ENCODE peak calls at places on chromosomes 3 and 15, in five cellular contexts. One of them, this sample, is unnamed.

GRCh38 chr3:102060814-102061213 is 211.5 kb downstream of the NFKBIZ start:
- DNase-seq in trophoblast cell: peak; percentile 15
- DNase-seq in breast epithelium: no peak
- DNase-seq in testis: no peak
- DNase-seq in fibroblast of mammary gland: peak; percentile 28
- DNase-seq in this sample: no peak

GRCh38 chr3:44932986-44933944 is 42.7 kb downstream of the ZDHHC3 start:
- DNase-seq in testis: peak; percentile 74
- DNase-seq in fibroblast of mammary gland: no peak
- DNase-seq in trophoblast cell: no peak
- DNase-seq in breast epithelium: no peak
- DNase-seq in this sample: no peak

GRCh38 chr3:149277338-149277813 is 55.7 kb upstream of the CP start:
- DNase-seq in trophoblast cell: no peak
- DNase-seq in fibroblast of mammary gland: peak; percentile 77
- DNase-seq in testis: no peak
- DNase-seq in breast epithelium: no peak
- DNase-seq in this sample: peak; percentile 70

GRCh38 chr3:81660036-81660435 is 101.4 kb downstream of the GBE1 start:
- DNase-seq in breast epithelium: no peak
- DNase-seq in fibroblast of mammary gland: no peak
- DNase-seq in trophoblast cell: no peak
- DNase-seq in testis: no peak
- DNase-seq in this sample: no peak

GRCh38 chr3:111152506-111152905 is 80.9 kb downstream of the NECTIN3 start:
- DNase-seq in breast epithelium: no peak
- DNase-seq in trophoblast cell: no peak
- DNase-seq in testis: no peak
- DNase-seq in fibroblast of mammary gland: peak; percentile 41
- DNase-seq in this sample: peak; percentile 19

GRCh38 chr3:187969581-187969950 is 184.4 kb upstream of the LPP start:
- DNase-seq in fibroblast of mammary gland: no peak
- DNase-seq in testis: no peak
- DNase-seq in trophoblast cell: no peak
- DNase-seq in breast epithelium: no peak
- DNase-seq in this sample: no peak

GRCh38 chr3:57582470-57583168 is 14.5 kb downstream of the ARF4 start:
- DNase-seq in fibroblast of mammary gland: no peak
- DNase-seq in testis: no peak
- DNase-seq in breast epithelium: peak; percentile 69
- DNase-seq in trophoblast cell: peak; percentile 86
- DNase-seq in this sample: no peak

GRCh38 chr3:12938258-12938711 is 96.9 kb upstream of the RPL32 start:
- DNase-seq in fibroblast of mammary gland: peak; percentile 54
- DNase-seq in trophoblast cell: no peak
- DNase-seq in testis: peak; percentile 70
- DNase-seq in breast epithelium: no peak
- DNase-seq in this sample: peak; percentile 73

GRCh38 chr15:77295446-77295845 is 124.5 kb downstream of the PEAK1 start:
- DNase-seq in testis: no peak
- DNase-seq in trophoblast cell: peak; percentile 62
- DNase-seq in breast epithelium: no peak
- DNase-seq in fibroblast of mammary gland: peak; percentile 15
- DNase-seq in this sample: peak; percentile 86

GRCh38 chr15:48566669-48567068 is 78.8 kb downstream of the FBN1 start:
- DNase-seq in testis: no peak
- DNase-seq in trophoblast cell: peak; percentile 95
- DNase-seq in fibroblast of mammary gland: peak; percentile 88
- DNase-seq in breast epithelium: no peak
- DNase-seq in this sample: peak; percentile 92

GRCh38 chr15:98286831-98287230 is 326.3 kb downstream of the ARRDC4 start:
- DNase-seq in breast epithelium: no peak
- DNase-seq in fibroblast of mammary gland: peak; percentile 66
- DNase-seq in trophoblast cell: no peak
- DNase-seq in testis: no peak
- DNase-seq in this sample: no peak

GRCh38 chr15:100309984-100310291 is 31.8 kb downstream of the ADAMTS17 start:
- DNase-seq in fibroblast of mammary gland: no peak
- DNase-seq in breast epithelium: no peak
- DNase-seq in testis: no peak
- DNase-seq in trophoblast cell: no peak
- DNase-seq in this sample: no peak

GRCh38 chr3:124059580-124059979 is 67.7 kb upstream of the ROPN1 start:
- DNase-seq in trophoblast cell: peak; percentile 44
- DNase-seq in fibroblast of mammary gland: peak; percentile 47
- DNase-seq in testis: no peak
- DNase-seq in breast epithelium: no peak
- DNase-seq in this sample: peak; percentile 5

GRCh38 chr3:173502983-173503568 is 105.5 kb downstream of the NLGN1 start:
- DNase-seq in breast epithelium: no peak
- DNase-seq in trophoblast cell: no peak
- DNase-seq in fibroblast of mammary gland: peak; percentile 65
- DNase-seq in testis: no peak
- DNase-seq in this sample: peak; percentile 35

GRCh38 chr15:31455499-31455898 is 128.9 kb downstream of the KLF13 start:
- DNase-seq in testis: no peak
- DNase-seq in trophoblast cell: no peak
- DNase-seq in breast epithelium: no peak
- DNase-seq in fibroblast of mammary gland: no peak
- DNase-seq in this sample: no peak

GRCh38 chr15:63610209-63610841 is 13.1 kb downstream of the FBXL22 start:
- DNase-seq in trophoblast cell: peak; percentile 81
- DNase-seq in testis: peak; percentile 77
- DNase-seq in breast epithelium: peak; percentile 60
- DNase-seq in fibroblast of mammary gland: peak; percentile 88
- DNase-seq in this sample: peak; percentile 83

GRCh38 chr15:58227706-58228543 is 89.7 kb downstream of the AQP9 start:
- DNase-seq in testis: peak; percentile 87
- DNase-seq in fibroblast of mammary gland: peak; percentile 86
- DNase-seq in breast epithelium: peak; percentile 46
- DNase-seq in trophoblast cell: peak; percentile 94
- DNase-seq in this sample: peak; percentile 89

GRCh38 chr3:185347392-185347791 is 15.5 kb upstream of the MAP3K13 start:
- DNase-seq in trophoblast cell: no peak
- DNase-seq in fibroblast of mammary gland: no peak
- DNase-seq in testis: no peak
- DNase-seq in breast epithelium: no peak
- DNase-seq in this sample: no peak

GRCh38 chr3:50805321-50805720 is 130.6 kb downstream of the DOCK3 start:
- DNase-seq in fibroblast of mammary gland: no peak
- DNase-seq in breast epithelium: no peak
- DNase-seq in testis: no peak
- DNase-seq in trophoblast cell: peak; percentile 72
- DNase-seq in this sample: no peak

GRCh38 chr3:4514321-4514720 is 21.2 kb downstream of the ITPR1 start:
- DNase-seq in fibroblast of mammary gland: no peak
- DNase-seq in trophoblast cell: no peak
- DNase-seq in breast epithelium: no peak
- DNase-seq in testis: no peak
- DNase-seq in this sample: no peak

GRCh38 chr15:66986951-66987350 is 78.5 kb upstream of the SMAD3 start:
- DNase-seq in trophoblast cell: no peak
- DNase-seq in testis: no peak
- DNase-seq in breast epithelium: no peak
- DNase-seq in fibroblast of mammary gland: no peak
- DNase-seq in this sample: no peak

GRCh38 chr3:150433347-150433746 is 25.2 kb downstream of the TSC22D2 start:
- DNase-seq in fibroblast of mammary gland: no peak
- DNase-seq in trophoblast cell: no peak
- DNase-seq in testis: no peak
- DNase-seq in breast epithelium: no peak
- DNase-seq in this sample: no peak

GRCh38 chr15:40306908-40307307 is 827 bp downstream of the PLCB2 start:
- DNase-seq in breast epithelium: no peak
- DNase-seq in testis: no peak
- DNase-seq in trophoblast cell: no peak
- DNase-seq in fibroblast of mammary gland: no peak
- DNase-seq in this sample: no peak

GRCh38 chr3:71409352-71409751 is 174.2 kb downstream of the FOXP1 start:
- DNase-seq in breast epithelium: no peak
- DNase-seq in fibroblast of mammary gland: no peak
- DNase-seq in testis: no peak
- DNase-seq in trophoblast cell: no peak
- DNase-seq in this sample: no peak

GRCh38 chr3:142998439-142998838 is 2.9 kb upstream of the U2SURP start:
- DNase-seq in fibroblast of mammary gland: peak; percentile 74
- DNase-seq in breast epithelium: no peak
- DNase-seq in trophoblast cell: no peak
- DNase-seq in testis: no peak
- DNase-seq in this sample: peak; percentile 72
- H3K4me3 ChIP-seq in fibroblast of mammary gland: no peak overlapping the region
- H3K4me3 ChIP-seq in breast epithelium: no peak overlapping the region
- H3K4me3 ChIP-seq in trophoblast cell: no peak overlapping the region
- H3K4me3 ChIP-seq in testis: no peak overlapping the region
- H3K4me3 ChIP-seq in this sample: no peak overlapping the region

GRCh38 chr3:128497305-128498126 is 4.5 kb upstream of the GATA2 start:
- DNase-seq in trophoblast cell: peak; percentile 88
- DNase-seq in breast epithelium: no peak
- DNase-seq in testis: peak; percentile 75
- DNase-seq in fibroblast of mammary gland: no peak
- DNase-seq in this sample: peak; percentile 29

GRCh38 chr3:128498127-128498626 is 5.2 kb upstream of the GATA2 start:
- DNase-seq in trophoblast cell: no peak
- DNase-seq in breast epithelium: no peak
- DNase-seq in testis: peak; percentile 9
- DNase-seq in fibroblast of mammary gland: no peak
- DNase-seq in this sample: no peak

GRCh38 chr3:128496019-128496601 is 3.1 kb upstream of the GATA2 start:
- DNase-seq in breast epithelium: no peak
- DNase-seq in fibroblast of mammary gland: no peak
- DNase-seq in testis: peak; percentile 14
- DNase-seq in trophoblast cell: no peak
- DNase-seq in this sample: no peak

GRCh38 chr3:128495435-128495970 is 2.5 kb upstream of the GATA2 start:
- DNase-seq in testis: no peak
- DNase-seq in fibroblast of mammary gland: no peak
- DNase-seq in breast epithelium: no peak
- DNase-seq in trophoblast cell: no peak
- DNase-seq in this sample: no peak

DNA sequence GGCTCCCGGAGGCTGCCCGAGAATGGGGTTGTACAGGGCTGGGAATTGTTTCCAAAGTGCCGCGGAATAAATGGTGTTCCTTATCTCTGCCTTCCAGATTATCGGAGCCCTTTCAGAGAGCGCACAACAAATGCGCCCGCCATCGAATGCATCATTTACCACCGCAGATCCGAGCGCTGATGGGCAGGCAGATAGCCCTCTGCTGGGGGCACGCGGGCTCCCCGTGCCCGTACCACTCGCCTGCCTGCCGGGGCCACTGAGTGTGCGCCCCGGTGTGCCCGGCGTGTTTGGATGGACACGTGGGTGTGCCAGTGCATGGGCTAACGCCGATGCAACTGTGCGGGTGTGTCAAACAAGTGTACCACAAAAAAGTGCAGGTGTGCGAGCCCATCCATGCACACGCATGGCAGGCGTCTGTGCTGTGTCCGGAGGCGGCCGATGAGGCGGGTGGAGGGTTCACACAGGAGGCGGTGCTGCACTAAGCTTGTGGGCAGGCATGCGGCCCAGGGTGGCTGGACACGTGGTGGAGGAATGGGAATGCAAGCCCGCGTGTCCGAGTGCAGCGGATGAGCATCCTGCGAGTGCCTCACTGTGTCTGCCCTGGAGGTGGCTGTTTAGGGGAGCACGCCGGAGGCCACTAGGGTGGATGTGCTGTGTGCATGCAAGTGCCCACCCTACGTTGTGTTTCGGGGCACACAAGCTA is 3.8 kb upstream of the GATA2 start:
- DNase-seq in testis: peak; percentile 54
- DNase-seq in fibroblast of mammary gland: peak; percentile 28
- DNase-seq in breast epithelium: no peak
- DNase-seq in trophoblast cell: peak; percentile 51
- DNase-seq in this sample: peak; percentile 22
- H3K4me3 ChIP-seq in testis: no peak overlapping the region
- H3K4me3 ChIP-seq in fibroblast of mammary gland: no peak overlapping the region
- H3K4me3 ChIP-seq in breast epithelium: peak overlapping the region; percentile 73
- H3K4me3 ChIP-seq in trophoblast cell: no peak overlapping the region
- H3K4me3 ChIP-seq in this sample: no peak overlapping the region

GRCh38 chr15:28106294-28107110 is 7.4 kb upstream of the OCA2 start:
- DNase-seq in breast epithelium: no peak
- DNase-seq in trophoblast cell: no peak
- DNase-seq in testis: peak; percentile 13
- DNase-seq in fibroblast of mammary gland: no peak
- DNase-seq in this sample: no peak
- H3K4me3 ChIP-seq in breast epithelium: peak overlapping the region; percentile 67
- H3K4me3 ChIP-seq in trophoblast cell: peak overlapping the region; percentile 44
- H3K4me3 ChIP-seq in testis: peak overlapping the region; percentile 49
- H3K4me3 ChIP-seq in fibroblast of mammary gland: peak overlapping the region; percentile 38
- H3K4me3 ChIP-seq in this sample: peak overlapping the region; percentile 69

DNA sequence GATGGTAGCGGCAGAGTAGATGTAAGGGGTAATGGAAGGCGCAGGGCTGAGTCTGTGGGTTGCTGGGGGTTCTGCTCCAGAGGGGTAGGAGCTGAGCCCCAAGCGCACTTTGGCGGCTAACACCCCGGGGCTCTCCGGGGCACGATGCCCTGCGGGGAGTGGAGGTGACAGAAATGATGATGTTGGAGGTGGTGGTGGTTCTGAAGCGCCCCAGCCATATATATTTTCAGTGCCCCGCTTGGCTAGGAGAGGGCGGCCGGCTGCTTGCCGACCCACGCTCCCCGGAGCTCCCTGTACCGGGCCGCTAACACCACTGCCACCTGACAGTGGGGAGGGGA is 9.7 kb downstream of the ZIC4 start:
- DNase-seq in trophoblast cell: no peak
- DNase-seq in testis: no peak
- DNase-seq in fibroblast of mammary gland: no peak
- DNase-seq in breast epithelium: no peak
- DNase-seq in this sample: no peak
- H3K4me3 ChIP-seq in trophoblast cell: no peak overlapping the region
- H3K4me3 ChIP-seq in testis: no peak overlapping the region
- H3K4me3 ChIP-seq in fibroblast of mammary gland: no peak overlapping the region
- H3K4me3 ChIP-seq in breast epithelium: peak overlapping the region; percentile 35
- H3K4me3 ChIP-seq in this sample: no peak overlapping the region